ENCODE peak calls at places on chromosomes 16 and 17, in four cellular contexts. X, Y, T and A are unnamed samples.

GRCh38 chr17:27367121-27367981 is 73.4 kb downstream of the WSB1 start:
- DNase-seq in X (no peak), T (no peak), Y (no peak), A (no peak)

GRCh38 chr17:2690165-2691068 is 21.1 kb downstream of the CLUH start:
- DNase-seq in Y (no peak), T (no peak), X (no peak), A (no peak)

GRCh38 chr17:81723651-81724209 is 11.6 kb downstream of the SLC25A10 start:
- DNase-seq in X (no peak), T (peak; percentile 44), Y (no peak), A (no peak)

GRCh38 chr16:55502801-55503366 is 6.0 kb upstream of the LPCAT2 start:
- DNase-seq in T (peak; percentile 57), X (no peak), Y (peak; percentile 91), A (peak; percentile 53)

GRCh38 chr17:43549496-43549895 is 3.4 kb upstream of the ETV4 start:
- DNase-seq in Y (no peak), X (no peak), T (no peak), A (no peak)

GRCh38 chr17:34858941-34859562 is 102.2 kb downstream of the CCT6B start:
- DNase-seq in Y (no peak), X (no peak), T (peak; percentile 2), A (no peak)

GRCh38 chr17:12877953-12878669 is 88.8 kb downstream of the ARHGAP44 start:
- DNase-seq in Y (no peak), T (no peak), X (no peak), A (no peak)

GRCh38 chr16:87993901-87994300 is 42.7 kb downstream of the BANP start:
- DNase-seq in X (no peak), T (no peak), Y (no peak), A (no peak)

GRCh38 chr16:48317614-48318013 is 67.6 kb downstream of the SIAH1 start:
- DNase-seq in Y (peak; percentile 70), T (peak; percentile 65), X (peak; percentile 27), A (no peak)

GRCh38 chr16:88665148-88665547 is 2.3 kb upstream of the MVD start:
- DNase-seq in X (no peak), Y (no peak), T (no peak), A (no peak)

GRCh38 chr17:45246861-45247428 is 14.9 kb downstream of the SPATA32 start:
- DNase-seq in T (peak; percentile 35), Y (no peak), X (no peak), A (peak; percentile 65)

GRCh38 chr16:12417051-12417818 is 386.5 kb downstream of the CPPED1 start:
- DNase-seq in Y (no peak), T (no peak), X (no peak), A (no peak)

GRCh38 chr17:42101513-42102292 is 3.4 kb upstream of the ZNF385C start:
- DNase-seq in X (no peak), Y (peak; percentile 18), T (peak; percentile 51), A (peak; percentile 90)

GRCh38 chr16:54282202-54282922 is 4.2 kb downstream of the IRX3 start:
- DNase-seq in T (peak; percentile 4), X (no peak), Y (peak; percentile 23), A (peak; percentile 68)

GRCh38 chr17:50909765-50910661 is 43.9 kb upstream of the TOB1 start:
- DNase-seq in T (no peak), Y (no peak), X (no peak), A (no peak)

GRCh38 chr17:17860761-17861107 is 23.9 kb upstream of the SREBF1 start:
- DNase-seq in Y (no peak), T (no peak), X (no peak), A (no peak)

GRCh38 chr17:499836-500543 is 147.4 kb upstream of the RPH3AL start:
- DNase-seq in X (no peak), Y (no peak), T (no peak), A (no peak)

GRCh38 chr17:65931246-65932149 is 260.4 kb downstream of the CEP112 start:
- DNase-seq in X (no peak), Y (no peak), T (no peak), A (no peak)

GRCh38 chr16:77574867-77575619 is 140.2 kb upstream of the ADAMTS18 start:
- DNase-seq in X (no peak), T (no peak), Y (no peak), A (no peak)

GRCh38 chr16:11354733-11355574 is 9.7 kb downstream of the RMI2 start:
- DNase-seq in X (no peak), Y (no peak), T (no peak), A (no peak)

GRCh38 chr16:64925166-64925565 is 196.7 kb downstream of the CDH11 start:
- DNase-seq in X (no peak), Y (no peak), T (no peak), A (no peak)

GRCh38 chr16:85353839-85354622 is 241.8 kb upstream of the CIBAR2 start:
- DNase-seq in X (no peak), Y (no peak), T (peak; percentile 74), A (no peak)

GRCh38 chr17:32259596-32259995 is 6.0 kb upstream of the RHBDL3 start:
- DNase-seq in T (no peak), X (peak; percentile 18), Y (peak; percentile 23), A (no peak)

GRCh38 chr16:74730049-74730683 is 29.5 kb upstream of the MLKL start:
- DNase-seq in T (peak; percentile 50), X (no peak), Y (no peak), A (no peak)

GRCh38 chr16:74496054-74496453 is 74.8 kb upstream of the CLEC18B start:
- DNase-seq in T (no peak), Y (no peak), X (no peak), A (no peak)

GRCh38 chr16:9225527-9226316 is 134.3 kb downstream of the HAPSTR1 start:
- DNase-seq in X (no peak), Y (no peak), T (peak; percentile 6), A (no peak)

GRCh38 chr16:81464279-81464678 is 19.7 kb downstream of the CMIP start:
- DNase-seq in T (no peak), X (no peak), Y (no peak), A (no peak)

GRCh38 chr16:57957396-57958392 is 13.2 kb downstream of the CNGB1 start:
- DNase-seq in X (no peak), T (no peak), Y (no peak), A (no peak)

GRCh38 chr16:23504453-23505179 is 5.7 kb downstream of the GGA2 start:
- DNase-seq in Y (peak; percentile 94), T (peak; percentile 73), X (peak; percentile 86), A (no peak)

GRCh38 chr17:21528031-21528684 is 152.0 kb downstream of the KCNJ12 start:
- DNase-seq in Y (no peak), T (no peak), X (no peak), A (no peak)

GRCh38 chr17:79231766-79232287 is 157.2 kb downstream of the ENGASE start:
- DNase-seq in X (no peak), Y (no peak), T (no peak), A (no peak)

GRCh38 chr16:10552998-10553491 is 27.4 kb downstream of the EMP2 start:
- DNase-seq in Y (no peak), T (no peak), X (no peak), A (no peak)

GRCh38 chr17:14803781-14804180 is 461.3 kb downstream of the PMP22 start:
- DNase-seq in T (no peak), X (peak; percentile 37), Y (no peak), A (no peak)

GRCh38 chr17:40442392-40443195 is 656 bp upstream of the IGFBP4 start:
- DNase-seq in X (no peak), Y (no peak), T (no peak), A (no peak)

GRCh38 chr17:40445769-40446468 is 2.7 kb downstream of the IGFBP4 start:
- DNase-seq in Y (no peak), X (no peak), T (no peak), A (no peak)

GRCh38 chr17:40447148-40447644 is 3.9 kb downstream of the IGFBP4 start:
- DNase-seq in Y (no peak), X (no peak), T (no peak), A (no peak)

GRCh38 chr17:40443196-40443987 is at the start of gene IGFBP4:
- DNase-seq in T (peak; percentile 62), Y (no peak), X (no peak), A (peak; percentile 75)

DNA sequence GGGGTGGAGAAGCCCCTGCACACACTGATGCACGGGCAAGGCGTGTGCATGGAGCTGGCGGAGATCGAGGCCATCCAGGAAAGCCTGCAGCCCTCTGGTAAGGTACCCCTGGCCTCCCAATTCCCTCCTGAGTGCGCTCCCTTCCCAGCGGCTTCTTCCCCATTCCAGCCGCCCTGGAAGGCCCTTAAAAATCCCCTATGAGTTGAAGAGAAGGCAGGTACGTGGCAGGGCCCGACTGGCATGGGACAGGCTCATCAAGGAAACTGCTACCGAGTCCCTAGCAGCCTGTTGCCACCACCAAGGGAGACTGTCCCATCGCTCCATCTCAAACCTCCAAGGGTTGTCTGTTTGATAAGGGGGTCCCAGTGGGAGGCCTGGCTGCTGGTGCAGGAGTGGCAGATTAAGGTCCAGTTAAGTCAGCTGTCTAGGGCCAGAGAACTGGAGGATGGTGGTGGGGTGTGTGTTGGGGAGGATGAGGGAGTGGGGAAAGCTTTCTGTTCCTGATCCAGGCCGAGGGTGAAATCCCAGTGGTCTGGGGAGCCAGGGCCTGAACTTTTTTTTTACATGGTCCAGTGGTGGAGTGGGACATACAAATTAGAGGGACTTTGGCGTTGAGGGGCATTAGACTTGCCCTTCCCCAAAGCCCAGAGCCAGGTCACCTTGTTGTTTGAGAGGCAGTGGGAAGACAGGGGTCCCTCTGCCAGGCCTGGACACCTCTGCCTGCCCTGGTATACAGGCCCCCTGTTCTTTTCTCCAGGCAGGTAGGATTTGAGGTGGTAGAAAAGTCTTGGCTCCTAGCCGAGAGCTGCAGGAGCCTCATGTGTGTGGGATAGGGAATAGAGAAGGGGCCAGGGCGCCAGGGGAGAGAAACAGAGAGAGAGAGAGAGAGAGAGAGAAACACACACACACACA is 994 bp downstream of the IGFBP4 start:
- DNase-seq in T (peak; percentile 9), Y (no peak), X (no peak), A (no peak)
- TF ChIP-seq CTCF in T (no peak), Y (no peak), X (no peak), A (no peak)

GRCh38 chr16:67199808-67200198 is 872 bp downstream of the ELMO3 start:
- DNase-seq in T (no peak), X (no peak), Y (no peak), A (no peak)
- TF ChIP-seq CTCF in T (no peak), X (no peak), Y (no peak), A (peak; percentile 9)

DNA sequence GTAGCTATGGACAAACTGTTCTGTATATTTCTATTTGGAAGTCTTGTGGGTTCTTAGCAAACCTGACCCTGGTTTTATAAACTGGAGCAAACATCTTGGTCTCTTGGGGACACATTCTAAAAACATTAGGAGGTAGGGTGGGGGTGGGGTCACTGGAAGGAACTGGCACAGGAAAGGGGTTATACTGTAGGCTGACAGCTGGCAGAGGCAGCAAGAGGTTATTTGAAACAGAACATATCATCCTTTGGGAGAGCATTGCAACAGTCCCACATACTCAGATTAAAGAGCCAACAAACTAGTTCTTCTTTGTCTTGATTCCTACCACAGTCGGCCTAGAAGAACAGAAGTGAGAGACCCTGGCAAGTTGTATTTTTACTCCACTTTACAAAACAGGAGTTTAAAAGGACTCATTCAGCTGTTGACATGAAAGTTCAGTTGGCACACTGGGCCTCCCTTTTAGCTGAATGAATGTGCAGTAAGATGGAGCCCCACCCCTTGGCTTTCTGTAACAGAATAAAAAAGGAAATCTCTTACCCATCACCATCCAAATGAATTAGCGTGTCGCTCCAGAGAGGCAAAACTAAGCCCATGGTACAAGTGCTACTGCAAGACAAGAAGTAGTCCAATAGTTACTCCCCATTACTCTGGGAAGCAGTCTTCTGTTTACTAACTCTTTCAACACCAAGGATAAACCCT is 54.6 kb upstream of the CORO6 start:
- DNase-seq in T (no peak), Y (no peak), X (no peak), A (no peak)
- TF ChIP-seq CTCF in T (no peak), Y (no peak), X (no peak), A (no peak)

GRCh38 chr17:58534331-58534730 is 19.9 kb upstream of the MTMR4 start:
- DNase-seq in T (no peak), Y (no peak), X (no peak), A (no peak)
- TF ChIP-seq CTCF in T (peak; percentile 27), Y (no peak), X (no peak), A (no peak)